ENCODE peak calls at places on chromosomes 16 and 17, in four cellular contexts. One of them, this sample, is unnamed.

GRCh38 chr17:14760719-14761425 is 460.0 kb downstream of the HS3ST3B1 start:
- DNase-seq in HepG2: peak
- DNase-seq in K562: no peak
- DNase-seq in GM12878: no peak
- DNase-seq in this sample: no peak

GRCh38 chr17:55728361-55728760 is 5.7 kb upstream of the TMEM100 start:
- DNase-seq in K562: no peak
- DNase-seq in GM12878: no peak
- DNase-seq in HepG2: no peak
- DNase-seq in this sample: no peak

GRCh38 chr16:15854906-15855703 is 1.7 kb downstream of the MYH11 start:
- DNase-seq in K562: no peak
- DNase-seq in HepG2: no peak
- DNase-seq in GM12878: no peak
- DNase-seq in this sample: no peak

GRCh38 chr16:23838485-23839142 is 2.8 kb downstream of the PRKCB start:
- DNase-seq in GM12878: no peak
- DNase-seq in HepG2: no peak
- DNase-seq in K562: no peak
- DNase-seq in this sample: no peak

GRCh38 chr17:73533127-73533526 is 111.1 kb downstream of the SDK2 start:
- DNase-seq in K562: no peak
- DNase-seq in HepG2: no peak
- DNase-seq in GM12878: no peak
- DNase-seq in this sample: no peak

GRCh38 chr16:88635671-88636070 is 2.7 kb upstream of the IL17C start:
- DNase-seq in HepG2: no peak
- DNase-seq in K562: no peak
- DNase-seq in GM12878: no peak
- DNase-seq in this sample: no peak

GRCh38 chr16:58501242-58502131 is 1.5 kb downstream of the NDRG4 start:
- DNase-seq in K562: peak
- DNase-seq in GM12878: no peak
- DNase-seq in HepG2: peak
- DNase-seq in this sample: peak

GRCh38 chr17:28188841-28189263 is 130.1 kb upstream of the TMEM97 start:
- DNase-seq in GM12878: no peak
- DNase-seq in HepG2: no peak
- DNase-seq in K562: no peak
- DNase-seq in this sample: no peak

GRCh38 chr17:70119961-70120360 is 44.9 kb downstream of the KCNJ16 start:
- DNase-seq in GM12878: no peak
- DNase-seq in HepG2: no peak
- DNase-seq in K562: no peak
- DNase-seq in this sample: no peak

GRCh38 chr17:65389956-65390355 is 171.5 kb downstream of the AXIN2 start:
- DNase-seq in K562: no peak
- DNase-seq in GM12878: no peak
- DNase-seq in HepG2: no peak
- DNase-seq in this sample: no peak

DNA sequence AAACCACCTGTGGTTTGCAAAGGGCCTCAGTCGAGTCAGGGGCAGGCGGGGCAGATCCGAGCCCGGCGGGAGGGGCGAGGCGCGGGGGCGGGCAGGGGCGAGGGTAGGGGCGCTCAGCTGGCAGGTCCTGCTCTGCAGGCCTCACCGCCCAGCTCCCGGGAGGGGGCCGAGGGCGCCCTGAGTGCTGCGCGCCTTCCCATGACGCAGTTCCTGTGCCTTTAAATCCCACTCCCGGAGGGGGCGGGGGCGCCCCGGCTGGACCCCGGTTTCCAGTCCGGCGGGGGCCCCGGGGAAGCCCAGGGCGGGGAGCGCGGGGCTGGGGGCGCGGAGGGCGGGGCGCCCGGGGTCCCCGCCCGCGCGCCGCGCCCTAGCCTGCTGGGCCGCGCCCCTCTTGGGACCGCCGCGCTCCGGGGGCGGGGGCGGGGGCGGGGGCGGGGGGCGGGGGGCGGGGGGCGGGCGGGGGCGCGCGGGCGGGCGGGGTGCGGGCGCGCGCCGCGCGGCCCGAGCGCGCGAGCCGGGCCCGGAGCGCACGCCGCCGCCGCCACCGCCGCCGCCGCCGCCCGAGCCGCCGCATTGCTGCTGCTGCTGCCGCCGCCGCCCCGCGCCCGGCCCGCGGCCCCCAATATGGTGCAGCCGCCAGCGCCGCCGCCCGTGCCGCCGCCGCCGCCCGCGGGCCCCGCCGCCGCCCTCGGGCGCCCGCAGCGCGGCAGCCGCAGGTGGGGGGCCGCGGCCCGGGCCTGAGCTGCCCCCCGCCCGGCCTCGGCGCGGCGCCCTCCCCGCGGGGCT is at the start of gene JPH3:
- DNase-seq in HepG2: no peak
- DNase-seq in GM12878: no peak
- DNase-seq in K562: peak
- DNase-seq in this sample: peak
- TF ChIP-seq JUNB in HepG2: no peak
- TF ChIP-seq JUNB in GM12878: no peak
- TF ChIP-seq JUNB in K562: no peak
- TF ChIP-seq JUNB in this sample: no peak

DNA sequence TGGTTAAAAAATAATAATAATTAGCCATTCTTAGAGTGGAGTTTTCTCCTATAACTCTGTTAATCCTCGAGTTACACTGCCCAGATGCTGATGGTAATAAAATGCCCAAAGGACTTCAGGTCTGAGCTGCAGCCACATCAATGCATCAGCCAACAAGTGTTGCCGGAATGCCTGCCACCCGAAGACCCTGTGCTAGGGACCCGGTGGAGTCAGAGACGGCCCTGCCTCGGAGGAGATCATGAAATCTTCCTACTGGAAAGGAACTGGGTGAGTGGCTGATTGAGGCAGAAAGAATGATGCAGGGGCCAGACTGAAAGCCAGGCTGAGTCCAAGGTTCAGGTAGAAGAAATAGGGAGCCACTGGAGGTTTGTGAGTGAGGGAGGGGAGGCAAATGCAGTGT is 100.2 kb downstream of the ZNF423 start:
- DNase-seq in GM12878: no peak
- DNase-seq in HepG2: no peak
- DNase-seq in K562: no peak
- DNase-seq in this sample: no peak
- TF ChIP-seq CREB1 in GM12878: no peak
- TF ChIP-seq CREB1 in HepG2: no peak
- TF ChIP-seq CREB1 in K562: no peak
- TF ChIP-seq CREB1 in this sample: no peak

GRCh38 chr16:50984688-50985087 is 166.4 kb downstream of the SALL1 start:
- DNase-seq in HepG2: no peak
- DNase-seq in GM12878: no peak
- DNase-seq in K562: no peak
- DNase-seq in this sample: no peak
- TF ChIP-seq EZH2 in HepG2: no peak
- TF ChIP-seq EZH2 in GM12878: no peak
- TF ChIP-seq EZH2 in K562: no peak
- TF ChIP-seq EZH2 in this sample: no peak

GRCh38 chr16:53056528-53056881 is 1.7 kb downstream of the CHD9 start:
- DNase-seq in GM12878: no peak
- DNase-seq in K562: no peak
- DNase-seq in HepG2: peak
- DNase-seq in this sample: no peak

GRCh38 chr16:53057658-53058057 is 2.9 kb downstream of the CHD9 start:
- DNase-seq in HepG2: no peak
- DNase-seq in GM12878: peak
- DNase-seq in K562: no peak
- DNase-seq in this sample: no peak

GRCh38 chr16:53054670-53055485 is at the start of gene CHD9:
- DNase-seq in K562: peak
- DNase-seq in GM12878: peak
- DNase-seq in HepG2: peak
- DNase-seq in this sample: peak

GRCh38 chr16:53053967-53054669 is 673 bp upstream of the CHD9 start:
- DNase-seq in K562: peak
- DNase-seq in GM12878: no peak
- DNase-seq in HepG2: peak
- DNase-seq in this sample: no peak

DNA sequence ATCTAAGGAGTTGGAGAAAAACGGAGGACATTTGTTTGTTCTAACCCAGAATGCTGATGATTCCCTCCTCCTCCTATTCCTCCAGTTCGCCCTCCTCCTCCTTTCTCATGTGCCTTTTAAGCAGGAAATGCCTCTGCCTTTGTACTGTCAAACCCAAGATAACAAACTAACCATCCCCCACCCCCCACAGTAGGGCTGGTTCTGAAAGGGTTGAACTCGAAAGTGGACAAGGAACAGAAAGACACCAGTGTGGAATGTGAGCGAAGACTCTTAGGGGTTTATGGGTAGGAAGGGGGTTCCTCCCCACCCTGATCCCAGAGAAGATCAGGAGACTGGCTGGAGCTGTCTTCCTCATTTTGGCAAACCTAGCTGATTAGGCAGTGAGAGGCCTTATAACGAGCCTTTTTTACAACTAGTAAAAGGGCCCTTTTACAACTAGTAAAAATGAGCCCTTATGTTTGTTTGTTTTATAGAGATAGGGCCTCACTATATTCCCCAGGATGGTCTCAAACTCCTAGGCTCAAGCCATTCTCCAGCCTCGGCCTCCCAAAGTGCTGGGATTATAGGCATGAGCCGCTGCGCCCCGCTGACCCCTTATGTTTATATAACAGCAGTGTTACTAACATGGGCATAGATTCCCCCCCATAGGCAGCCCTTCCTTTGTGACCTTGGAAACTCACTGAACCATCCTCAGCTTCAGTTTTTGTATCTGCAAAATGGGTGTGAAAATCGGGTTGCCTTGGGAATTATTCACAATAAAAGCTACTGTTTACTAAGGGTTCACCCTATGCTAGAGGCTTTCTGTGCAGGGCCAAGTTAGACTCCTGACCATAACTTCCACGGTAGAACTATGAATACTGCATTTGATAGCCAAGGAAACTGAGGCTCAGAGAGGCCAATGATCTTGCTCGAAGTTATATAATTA is 1.1 kb downstream of the CHD9 start:
- DNase-seq in HepG2: peak
- DNase-seq in K562: peak
- DNase-seq in GM12878: no peak
- DNase-seq in this sample: peak
- TF ChIP-seq JUNB in HepG2: no peak
- TF ChIP-seq JUNB in K562: no peak
- TF ChIP-seq JUNB in GM12878: no peak
- TF ChIP-seq JUNB in this sample: no peak

GRCh38 chr16:73527191-73527590 is 479.3 kb upstream of the ZFHX3 start:
- DNase-seq in GM12878: no peak
- DNase-seq in HepG2: no peak
- DNase-seq in K562: no peak
- DNase-seq in this sample: no peak
- TF ChIP-seq CREB1 in GM12878: no peak
- TF ChIP-seq CREB1 in HepG2: no peak
- TF ChIP-seq CREB1 in K562: no peak
- TF ChIP-seq CREB1 in this sample: no peak

GRCh38 chr16:692356-693108 is 2.3 kb upstream of the WDR24 start:
- DNase-seq in GM12878: no peak
- DNase-seq in K562: no peak
- DNase-seq in HepG2: no peak
- DNase-seq in this sample: no peak
- TF ChIP-seq EZH2 in GM12878: no peak
- TF ChIP-seq EZH2 in K562: no peak
- TF ChIP-seq EZH2 in HepG2: no peak
- TF ChIP-seq EZH2 in this sample: no peak

DNA sequence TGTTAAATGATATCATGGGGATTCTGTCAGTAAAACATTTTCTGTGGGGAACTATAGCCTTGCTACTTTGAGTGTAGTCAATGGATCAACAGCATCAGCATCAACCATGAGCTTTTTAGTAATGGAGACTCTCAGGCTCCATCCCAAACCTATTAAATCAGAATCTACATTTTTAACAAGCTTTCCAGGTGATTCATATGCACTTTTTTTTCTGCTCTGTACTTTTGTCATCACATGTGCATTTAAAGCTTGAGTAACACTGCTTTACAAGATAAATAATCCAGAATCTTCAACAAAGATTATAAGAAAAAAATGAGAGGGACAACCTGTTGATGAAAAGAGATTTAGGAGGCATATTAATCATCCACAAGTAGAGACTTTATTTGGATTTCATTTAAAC is 23.5 kb downstream of the NUP93 start:
- DNase-seq in K562: no peak
- DNase-seq in HepG2: no peak
- DNase-seq in GM12878: no peak
- DNase-seq in this sample: no peak
- TF ChIP-seq JUNB in K562: no peak
- TF ChIP-seq JUNB in HepG2: no peak
- TF ChIP-seq JUNB in GM12878: no peak
- TF ChIP-seq JUNB in this sample: no peak

GRCh38 chr17:76421054-76421427 is 31.9 kb downstream of the UBE2O start:
- DNase-seq in GM12878: no peak
- DNase-seq in HepG2: no peak
- DNase-seq in K562: no peak
- DNase-seq in this sample: peak
- TF ChIP-seq CREB1 in GM12878: no peak
- TF ChIP-seq CREB1 in HepG2: no peak
- TF ChIP-seq CREB1 in K562: no peak
- TF ChIP-seq CREB1 in this sample: no peak

GRCh38 chr17:75477493-75477862 is 21.0 kb downstream of the TMEM94 start:
- DNase-seq in GM12878: no peak
- DNase-seq in K562: no peak
- DNase-seq in HepG2: no peak
- DNase-seq in this sample: no peak

GRCh38 chr17:75476752-75477492 is 20.5 kb downstream of the TMEM94 start:
- DNase-seq in HepG2: no peak
- DNase-seq in K562: no peak
- DNase-seq in GM12878: no peak
- DNase-seq in this sample: no peak

GRCh38 chr17:75480281-75480680 is 23.8 kb downstream of the TMEM94 start:
- DNase-seq in HepG2: no peak
- DNase-seq in K562: no peak
- DNase-seq in GM12878: no peak
- DNase-seq in this sample: no peak

GRCh38 chr17:75476274-75476673 is 19.8 kb downstream of the TMEM94 start:
- DNase-seq in HepG2: no peak
- DNase-seq in K562: no peak
- DNase-seq in GM12878: no peak
- DNase-seq in this sample: no peak

DNA sequence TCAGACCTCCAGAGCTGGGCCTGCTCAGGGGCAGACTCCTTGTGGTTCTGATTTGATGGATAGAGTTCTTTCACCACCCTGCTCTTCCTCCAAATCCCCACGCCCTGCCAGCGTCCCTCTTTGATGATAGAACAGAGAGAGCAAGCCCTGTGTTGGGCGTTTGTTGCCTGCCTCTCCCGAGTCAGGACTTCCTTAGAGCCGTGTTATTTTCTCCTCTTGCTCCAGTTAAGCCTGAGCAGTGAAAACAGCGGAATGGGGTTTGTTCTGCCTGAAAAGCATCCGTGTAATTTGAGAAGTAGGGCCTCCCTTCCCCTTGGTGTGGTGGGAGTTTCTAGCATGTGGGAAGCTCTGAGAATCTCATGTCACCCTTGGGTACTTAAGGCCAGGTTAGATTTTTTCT is 22.1 kb downstream of the TMEM94 start:
- DNase-seq in HepG2: no peak
- DNase-seq in GM12878: no peak
- DNase-seq in K562: no peak
- DNase-seq in this sample: peak
- TF ChIP-seq EZH2 in HepG2: no peak
- TF ChIP-seq EZH2 in GM12878: no peak
- TF ChIP-seq EZH2 in K562: no peak
- TF ChIP-seq EZH2 in this sample: no peak

This sample was measured in GM23338.